ENCODE peak calls at places on chromosomes 3 and 15, in six cellular contexts. F is fibroblast of lung, Z is kidney, R is H9, A is mesendoderm, B is endothelial cell of umbilical vein. D is an unnamed sample.

GRCh38 chr3:151877269-151877668 is 3.8 kb downstream of the SUCNR1 start:
- DNase-seq in F (no peak), Z (no peak), R (no peak), A (no peak), B (no peak), D (no peak)

GRCh38 chr3:150237490-150237889 is 170.6 kb upstream of the TSC22D2 start:
- DNase-seq in F (peak; percentile 87), Z (no peak), R (no peak), A (no peak), B (peak; percentile 36), D (no peak)

GRCh38 chr3:176789281-176789705 is 408.0 kb downstream of the TBL1XR1 start:
- DNase-seq in F (peak; percentile 31), Z (no peak), R (no peak), A (no peak), B (no peak), D (no peak)

GRCh38 chr3:195394700-195395099 is 48.1 kb downstream of the ACAP2 start:
- DNase-seq in F (peak; percentile 43), Z (no peak), R (no peak), A (peak; percentile 29), B (no peak), D (no peak)

GRCh38 chr15:87944687-87945086 is 311.9 kb downstream of the NTRK3 start:
- DNase-seq in F (no peak), Z (peak; percentile 73), R (no peak), A (no peak), B (no peak), D (no peak)

GRCh38 chr3:146692254-146692653 is 87.1 kb upstream of the PLSCR5 start:
- DNase-seq in F (no peak), Z (no peak), R (no peak), A (no peak), B (no peak), D (no peak)

GRCh38 chr15:94052711-94053110 is 178.7 kb upstream of the MCTP2 start:
- DNase-seq in F (no peak), Z (no peak), R (no peak), A (no peak), B (no peak), D (no peak)

GRCh38 chr3:42229942-42230688 is 35.9 kb downstream of the CCK start:
- DNase-seq in F (peak; percentile 43), Z (no peak), R (peak; percentile 48), A (peak; percentile 76), B (peak; percentile 46), D (peak; percentile 12)

GRCh38 chr3:171267089-171267488 is 193.1 kb downstream of the TNIK start:
- DNase-seq in F (no peak), Z (no peak), R (no peak), A (no peak), B (no peak), D (no peak)

GRCh38 chr3:184737641-184738518 is 26.0 kb upstream of the MAGEF1 start:
- DNase-seq in F (peak; percentile 76), Z (no peak), R (no peak), A (no peak), B (peak; percentile 23), D (peak; percentile 75)

GRCh38 chr3:50334339-50335075 is 6.1 kb downstream of the RASSF1 start:
- DNase-seq in F (no peak), Z (no peak), R (no peak), A (no peak), B (peak; percentile 47), D (no peak)
- H3K9ac ChIP-seq in F (peak overlapping the region; percentile 51), Z (no peak overlapping the region), R (no peak overlapping the region), A (no peak overlapping the region), B (peak overlapping the region; percentile 78), D (no peak overlapping the region)

GRCh38 chr15:65028921-65029735 is at the start of gene MTFMT:
- DNase-seq in F (peak; percentile 72), Z (peak; percentile 96), R (peak; percentile 89), A (peak; percentile 84), B (peak; percentile 80), D (no peak)
- H3K27ac ChIP-seq in F (peak within 1 kb of the TSS; percentile 58), Z (no peak within 1 kb of the TSS), R (no peak within 1 kb of the TSS), A (peak within 1 kb of the TSS; percentile 48), B (peak within 1 kb of the TSS; percentile 16), D (no peak within 1 kb of the TSS)

DNA sequence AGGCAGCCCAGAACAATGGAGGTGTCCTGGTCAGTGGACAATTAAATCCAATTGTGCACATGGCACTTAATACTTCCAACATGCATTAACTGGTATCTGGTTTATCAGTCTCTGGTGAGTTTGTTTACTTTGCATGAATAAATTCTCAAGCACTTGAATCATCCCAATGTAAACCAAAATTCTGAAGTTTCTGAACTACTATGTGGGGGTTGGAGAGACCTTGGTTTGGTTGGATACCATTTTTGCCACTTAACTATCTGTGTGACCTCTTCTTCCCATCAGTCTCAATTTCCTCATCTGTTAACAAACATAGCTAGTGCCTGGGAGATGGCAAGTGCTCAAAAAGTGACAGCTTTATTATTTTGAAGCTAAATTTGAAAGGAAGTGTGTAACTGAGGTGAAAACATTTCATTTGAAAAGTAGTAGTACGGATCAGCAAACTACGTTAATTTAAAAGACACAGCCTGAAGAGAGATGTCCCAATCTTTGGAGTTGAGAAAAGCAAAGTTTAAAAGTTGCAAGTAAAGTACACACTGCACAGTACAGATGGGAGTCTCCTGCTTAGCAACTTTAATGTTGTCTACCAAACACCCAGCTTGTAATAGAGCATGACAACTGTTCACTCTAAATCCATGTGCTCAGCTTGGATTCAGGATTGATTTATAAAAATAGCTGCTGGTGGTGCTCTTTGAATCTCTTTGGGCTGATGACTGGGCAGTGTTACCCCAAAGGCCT is 70.7 kb upstream of the MAP4 start:
- DNase-seq in F (peak; percentile 79), Z (no peak), R (no peak), A (no peak), B (peak; percentile 30), D (no peak)
- H3K9ac ChIP-seq in F (peak overlapping the region; percentile 71), Z (no peak overlapping the region), R (peak overlapping the region; percentile 14), A (peak overlapping the region; percentile 85), B (peak overlapping the region; percentile 91), D (peak overlapping the region; percentile 92)

GRCh38 chr15:58139631-58140522 is 1.7 kb downstream of the AQP9 start:
- DNase-seq in F (no peak), Z (no peak), R (no peak), A (no peak), B (no peak), D (no peak)

GRCh38 chr15:58138106-58138505 is at the start of gene AQP9:
- DNase-seq in F (no peak), Z (no peak), R (no peak), A (no peak), B (no peak), D (no peak)

GRCh38 chr15:58137686-58138085 is 495 bp upstream of the AQP9 start:
- DNase-seq in F (no peak), Z (no peak), R (no peak), A (no peak), B (no peak), D (no peak)

GRCh38 chr15:58142827-58143226 is 4.6 kb downstream of the AQP9 start:
- DNase-seq in F (no peak), Z (no peak), R (no peak), A (no peak), B (no peak), D (no peak)

DNA sequence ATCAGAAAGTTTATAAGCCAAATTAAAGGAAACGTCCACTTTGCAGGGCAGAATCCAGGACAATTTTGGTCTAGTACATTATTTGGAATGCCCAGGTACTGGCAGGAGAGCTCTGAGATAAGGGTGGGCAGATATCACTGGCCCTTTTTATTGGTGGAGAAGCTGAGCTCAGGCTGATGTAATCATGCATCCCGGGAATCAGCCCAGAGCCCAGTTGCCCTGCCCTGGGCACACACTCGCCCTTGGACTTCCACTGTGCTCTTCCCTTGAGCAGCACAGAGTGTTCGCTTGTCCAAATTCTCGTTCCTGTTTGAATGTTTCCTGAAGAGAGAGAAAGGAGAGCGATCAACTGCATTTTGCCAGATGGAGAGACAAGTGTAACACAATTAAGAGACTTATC is 3.7 kb downstream of the AQP9 start:
- DNase-seq in F (no peak), Z (no peak), R (no peak), A (no peak), B (no peak), D (no peak)
- H3K27ac ChIP-seq in F (no peak overlapping the region), Z (no peak overlapping the region), R (no peak overlapping the region), A (no peak overlapping the region), B (no peak overlapping the region), D (no peak overlapping the region)